ENCODE peak calls at places on chromosomes 4 and X, in four cellular contexts. E, Z, D and J are unnamed samples.
A peak's percentile ranks its signal among the peaks of the same experiment; 100 is the strongest.

GRCh38 chr4:123096038-123096437 is 173.6 kb upstream of the NUDT6 start:
- DNase-seq in E (no peak), Z (peak; percentile 56), D (peak; percentile 48), J (peak; percentile 30)

GRCh38 chr4:185758807-185759206 is 53.2 kb downstream of the SORBS2 start:
- DNase-seq in E (no peak), Z (no peak), D (no peak), J (no peak)

GRCh38 chr4:182320092-182320491 is 76.9 kb downstream of the TENM3 start:
- DNase-seq in E (no peak), Z (no peak), D (no peak), J (no peak)

GRCh38 chrX:426881-427280 is 40.2 kb upstream of the PPP2R3B start:
- DNase-seq in E (no peak), Z (peak; percentile 16), D (no peak), J (peak; percentile 49)

GRCh38 chr4:142556048-142556447 is 290.1 kb downstream of the INPP4B start:
- DNase-seq in E (no peak), Z (no peak), D (peak; percentile 32), J (no peak)

GRCh38 chr4:152462715-152463114 is 73.2 kb downstream of the FBXW7 start:
- DNase-seq in E (no peak), Z (peak; percentile 26), D (no peak), J (peak; percentile 8)

GRCh38 chrX:29762006-29762405 is 453.4 kb upstream of the MAGEB2 start:
- DNase-seq in E (no peak), Z (no peak), D (no peak), J (no peak)

GRCh38 chr4:147955827-147956565 is 224.1 kb downstream of the ARHGAP10 start:
- DNase-seq in E (no peak), Z (no peak), D (peak; percentile 50), J (no peak)